ENCODE peak calls at places on chromosome 20, in nine cellular contexts. S, P, G, C, W, Q, H, T and X are unnamed samples.

GRCh38 chr20:59565768-59566461 is 38.4 kb upstream of the PHACTR3 start:
- DNase-seq in S (no peak), P (no peak), T (no peak), G (no peak), W (no peak), H (no peak), C (no peak), Q (no peak), X (no peak)

GRCh38 chr20:53582574-53583351 is 10.9 kb downstream of the ZNF217 start:
- DNase-seq in H (no peak), C (peak; percentile 39), S (peak; percentile 98), P (peak; percentile 67), Q (peak; percentile 95), W (peak; percentile 93), T (peak; percentile 49), G (peak; percentile 92), X (no peak)

GRCh38 chr20:20520776-20521175 is 152.9 kb downstream of the INSM1 start:
- DNase-seq in W (peak; percentile 63), G (peak; percentile 69), C (no peak), Q (peak; percentile 6), T (no peak), H (no peak), S (peak; percentile 87), P (no peak), X (no peak)

GRCh38 chr20:18428490-18429173 is 38.2 kb downstream of the DZANK1 start:
- DNase-seq in C (no peak), W (no peak), H (no peak), T (peak; percentile 36), P (peak; percentile 15), S (peak; percentile 11), Q (peak; percentile 72), G (no peak), X (no peak)

GRCh38 chr20:58692579-58693225 is at the start of gene NPEPL1:
- DNase-seq in T (peak; percentile 69), C (peak; percentile 90), G (peak; percentile 78), Q (peak; percentile 90), P (peak; percentile 17), W (peak; percentile 82), H (peak; percentile 44), S (peak; percentile 88), X (no peak)

GRCh38 chr20:38759135-38759534 is 10.9 kb downstream of the ACTR5 start:
- DNase-seq in W (no peak), P (no peak), G (no peak), C (no peak), S (no peak), T (no peak), H (no peak), Q (no peak), X (no peak)

GRCh38 chr20:53865905-53866786 is 204.2 kb downstream of the BCAS1 start:
- DNase-seq in G (peak; percentile 75), C (peak; percentile 76), H (peak; percentile 72), Q (peak; percentile 61), T (peak; percentile 25), S (peak; percentile 99), P (no peak), W (peak; percentile 77), X (no peak)

GRCh38 chr20:44186674-44187053 is 324 bp downstream of the JPH2 start:
- DNase-seq in G (no peak), Q (no peak), T (no peak), W (no peak), P (no peak), H (no peak), S (no peak), C (no peak), X (no peak)

GRCh38 chr20:8481636-8482035 is 349.6 kb downstream of the PLCB1 start:
- DNase-seq in H (no peak), G (no peak), Q (peak; percentile 32), S (no peak), P (no peak), T (no peak), W (peak; percentile 60), C (no peak), X (no peak)

GRCh38 chr20:44448753-44449546 is 26.7 kb upstream of the TTPAL start:
- DNase-seq in Q (peak; percentile 31), G (no peak), S (peak; percentile 28), T (peak; percentile 21), H (no peak), C (peak; percentile 69), W (no peak), P (no peak), X (no peak)

GRCh38 chr20:21202284-21202683 is 76.4 kb downstream of the KIZ start:
- DNase-seq in P (no peak), T (peak; percentile 17), G (peak; percentile 87), W (peak; percentile 28), S (peak; percentile 69), Q (peak; percentile 27), C (no peak), H (no peak), X (no peak)

GRCh38 chr20:434661-435419 is 26.7 kb downstream of the RBCK1 start:
- DNase-seq in G (no peak), T (peak; percentile 61), P (no peak), Q (no peak), S (no peak), W (no peak), H (no peak), C (no peak), X (no peak)

DNA sequence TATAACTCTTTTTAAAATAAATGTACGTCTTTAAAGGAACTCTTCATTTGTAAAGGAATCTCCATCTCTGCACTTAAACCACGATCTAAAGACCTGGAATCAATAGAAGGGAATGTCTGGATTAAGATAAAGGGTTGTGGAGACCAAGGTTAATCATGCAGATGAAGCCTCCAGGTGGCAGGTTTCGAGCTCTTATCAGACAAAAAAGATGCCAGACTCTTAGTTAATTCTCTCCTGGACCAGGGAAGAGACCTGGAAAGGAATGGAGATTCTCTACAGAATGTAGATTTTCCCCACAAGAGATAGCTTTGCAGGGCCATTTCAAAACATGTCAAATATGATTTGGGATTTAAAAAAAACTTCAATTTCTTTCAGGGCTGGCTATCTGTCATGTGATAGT is 71.5 kb upstream of the SSTR4 start:
- DNase-seq in Q (no peak), W (no peak), T (no peak), S (no peak), C (no peak), P (no peak), H (no peak), G (no peak), X (no peak)
- TF ChIP-seq CTCF in Q (no peak), W (no peak), T (no peak), S (no peak), C (no peak), P (no peak), H (no peak), G (no peak), X (no peak)

DNA sequence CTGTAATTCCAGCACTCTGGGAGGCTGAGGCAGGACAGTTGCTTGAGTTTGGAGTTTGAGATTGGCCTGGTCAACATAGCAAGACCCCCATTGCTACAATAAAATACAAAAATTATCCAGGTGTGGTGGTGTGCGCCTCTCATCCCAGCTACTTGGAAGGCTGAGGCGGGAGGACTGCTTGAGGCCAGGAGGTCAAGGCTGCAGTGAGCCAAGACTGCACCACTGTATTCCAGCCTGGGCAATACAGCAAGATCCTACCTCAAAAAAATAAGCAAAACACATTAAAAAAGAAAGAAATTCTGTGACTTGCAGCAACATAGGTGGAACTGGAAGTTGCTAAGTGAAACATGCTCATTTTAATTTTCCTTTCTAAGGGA is 106.0 kb upstream of the NFATC2 start:
- DNase-seq in S (no peak), G (no peak), Q (no peak), W (no peak), T (no peak), P (no peak), C (no peak), H (no peak), X (no peak)
- TF ChIP-seq CTCF in S (no peak), G (no peak), Q (no peak), W (no peak), T (no peak), P (no peak), C (no peak), H (no peak), X (no peak)

GRCh38 chr20:1588166-1588868 is 30.8 kb upstream of the SIRPD start:
- DNase-seq in G (no peak), P (no peak), T (no peak), W (peak; percentile 29), Q (no peak), C (no peak), H (no peak), S (no peak), X (no peak)

GRCh38 chr20:1588869-1589460 is 30.8 kb downstream of the SIRPB1 start:
- DNase-seq in T (no peak), G (no peak), C (no peak), W (no peak), S (no peak), Q (no peak), H (no peak), P (no peak), X (no peak)
- TF ChIP-seq CTCF in T (no peak), G (no peak), C (no peak), W (peak; percentile 28), S (no peak), Q (no peak), H (no peak), P (peak; percentile 24), X (no peak)

GRCh38 chr20:51322164-51322707 is 220.3 kb downstream of the NFATC2 start:
- DNase-seq in T (no peak), P (no peak), S (no peak), G (no peak), H (no peak), Q (no peak), C (no peak), W (no peak), X (no peak)

GRCh38 chr20:51321343-51322163 is 221.0 kb downstream of the NFATC2 start:
- DNase-seq in S (no peak), G (no peak), C (no peak), T (no peak), H (no peak), W (no peak), P (no peak), Q (no peak), X (no peak)

GRCh38 chr20:51315390-51315789 is 227.1 kb downstream of the NFATC2 start:
- DNase-seq in T (no peak), W (no peak), S (no peak), Q (no peak), P (no peak), C (no peak), H (no peak), G (peak; percentile 25), X (no peak)

GRCh38 chr20:51319522-51319921 is 223.0 kb downstream of the NFATC2 start:
- DNase-seq in G (no peak), H (no peak), C (no peak), W (no peak), Q (no peak), P (no peak), T (no peak), S (no peak), X (no peak)

DNA sequence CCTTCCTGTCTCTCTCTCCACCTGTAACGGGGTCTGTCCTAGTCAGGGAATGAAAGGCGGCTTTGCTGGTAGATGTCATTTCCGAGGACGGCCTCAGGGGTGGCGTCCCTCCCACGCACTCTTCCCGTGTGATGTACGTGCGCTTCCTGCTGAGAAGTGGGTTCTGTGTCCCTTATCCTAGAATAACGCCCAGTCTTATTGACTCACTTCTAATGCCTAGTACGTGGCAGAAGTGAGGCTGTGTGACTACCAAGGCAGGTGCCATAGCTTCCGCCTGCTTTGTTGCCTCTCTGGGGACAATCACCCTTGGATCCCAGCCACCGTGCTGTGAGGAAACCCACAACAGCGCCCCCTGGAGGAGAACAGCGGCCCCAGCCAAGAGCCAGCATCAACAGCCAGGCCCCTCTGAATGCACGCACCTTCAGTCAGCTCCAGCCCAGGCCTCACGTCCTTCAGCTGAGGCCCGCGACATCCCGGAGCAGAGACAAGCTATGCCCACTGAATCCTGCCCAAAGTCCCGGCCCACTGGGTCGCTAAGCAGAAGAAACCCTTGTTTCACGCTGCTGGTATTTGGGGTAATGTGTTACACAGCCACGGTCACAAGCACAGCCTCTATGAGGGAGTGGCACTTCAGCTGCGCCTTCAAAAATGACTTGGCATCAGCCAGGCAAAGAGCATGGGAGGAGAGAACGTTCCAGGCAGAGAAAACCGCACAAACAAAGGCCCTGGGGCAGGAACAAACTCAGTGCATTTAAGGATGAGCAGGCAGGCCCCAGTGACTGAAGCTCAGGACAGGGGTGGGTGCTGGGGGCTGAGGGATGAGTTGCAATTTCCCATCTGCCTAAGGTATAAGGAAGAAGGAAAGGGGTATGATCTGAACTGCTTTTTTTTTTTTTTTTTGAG is 224.2 kb downstream of the NFATC2 start:
- DNase-seq in Q (peak; percentile 58), C (peak; percentile 84), G (no peak), T (peak; percentile 19), W (no peak), S (peak; percentile 52), P (no peak), H (no peak), X (peak; percentile 29)
- TF ChIP-seq CTCF in Q (peak; percentile 75), C (peak; percentile 95), G (peak; percentile 34), T (peak; percentile 44), W (peak; percentile 40), S (peak; percentile 95), P (peak; percentile 75), H (peak; percentile 38), X (no peak)